ENCODE peak calls at places on chromosomes 5 and 9, in four cellular contexts. L is psoas muscle, X is suprapubic skin, J is heart left ventricle. R is an unnamed sample.
A peak's percentile ranks its signal among the peaks of the same experiment; 100 is the strongest.

GRCh38 chr5:179914032-179914755 is 6.5 kb upstream of the TBC1D9B start:
- DNase-seq in L (no peak), X (no peak), J (no peak), R (peak; percentile 4)

GRCh38 chr9:133606722-133607053 is 2.5 kb downstream of the FAM163B start:
- DNase-seq in L (no peak), X (no peak), J (no peak), R (no peak)

GRCh38 chr9:36802171-36802920 is 229.7 kb downstream of the MELK start:
- DNase-seq in L (no peak), X (no peak), J (no peak), R (no peak)

GRCh38 chr5:137959488-137959887 is 70.2 kb downstream of the PKD2L2 start:
- DNase-seq in L (no peak), X (no peak), J (no peak), R (no peak)

GRCh38 chr5:170301149-170301548 is 3.6 kb upstream of the LCP2 start:
- DNase-seq in L (no peak), X (no peak), J (no peak), R (no peak)

GRCh38 chr9:136190656-136191548 is 14.0 kb downstream of the LHX3 start:
- DNase-seq in L (no peak), X (no peak), J (no peak), R (no peak)

GRCh38 chr5:160289721-160290120 is 22.6 kb downstream of the CCNJL start:
- DNase-seq in L (no peak), X (no peak), J (no peak), R (no peak)

GRCh38 chr5:72209515-72210115 is 102.3 kb downstream of the MAP1B start:
- DNase-seq in L (no peak), X (no peak), J (no peak), R (no peak)

GRCh38 chr5:60482301-60482700 is 217.7 kb downstream of the DEPDC1B start:
- DNase-seq in L (no peak), X (no peak), J (no peak), R (no peak)

GRCh38 chr5:122054266-122054665 is 23.8 kb downstream of the LOX start:
- DNase-seq in L (no peak), X (no peak), J (no peak), R (no peak)

GRCh38 chr9:134196911-134197310 is 32.5 kb upstream of the RNU6ATAC start:
- DNase-seq in L (no peak), X (no peak), J (peak; percentile 20), R (no peak)

GRCh38 chr5:116673453-116673852 is 98.8 kb upstream of the SEMA6A start:
- DNase-seq in L (no peak), X (no peak), J (no peak), R (no peak)

GRCh38 chr5:118614701-118615475 is 373.5 kb downstream of the DTWD2 start:
- DNase-seq in L (no peak), X (no peak), J (no peak), R (no peak)

GRCh38 chr9:87193151-87193550 is 245.8 kb upstream of the GAS1 start:
- DNase-seq in L (no peak), X (no peak), J (no peak), R (no peak)

GRCh38 chr9:129414377-129415021 is 206.4 kb downstream of the C9orf50 start:
- DNase-seq in L (peak; percentile 68), X (no peak), J (peak; percentile 74), R (peak; percentile 4)

GRCh38 chr9:137311171-137311970 is 9.3 kb upstream of the NRARP start:
- DNase-seq in L (peak; percentile 52), X (peak; percentile 75), J (peak; percentile 66), R (no peak)

GRCh38 chr9:79012561-79012960 is 559.2 kb upstream of the TLE4 start:
- DNase-seq in L (no peak), X (no peak), J (no peak), R (no peak)

GRCh38 chr5:138974227-138975063 is 99.3 kb upstream of the LRRTM2 start:
- DNase-seq in L (no peak), X (peak; percentile 65), J (no peak), R (no peak)

GRCh38 chr5:76477061-76477460 is 74.0 kb downstream of the IQGAP2 start:
- DNase-seq in L (no peak), X (no peak), J (no peak), R (no peak)

GRCh38 chr5:124648902-124649467 is 97.5 kb downstream of the ZNF608 start:
- DNase-seq in L (no peak), X (no peak), J (no peak), R (no peak)

GRCh38 chr9:33734911-33735310 is 60.5 kb upstream of the PRSS3 start:
- DNase-seq in L (no peak), X (no peak), J (no peak), R (no peak)

GRCh38 chr5:52800394-52801213 is 12.9 kb downstream of the ITGA1 start:
- DNase-seq in L (peak; percentile 79), X (peak; percentile 83), J (peak; percentile 81), R (no peak)

GRCh38 chr5:52544738-52545137 is 243.0 kb upstream of the ITGA1 start:
- DNase-seq in L (no peak), X (no peak), J (no peak), R (no peak)

GRCh38 chr9:117768740-117769400 is 64.7 kb downstream of the TLR4 start:
- DNase-seq in L (no peak), X (no peak), J (no peak), R (no peak)

GRCh38 chr5:65981548-65981947 is 55.2 kb downstream of the ERBIN start:
- DNase-seq in L (no peak), X (no peak), J (no peak), R (no peak)

GRCh38 chr5:93572773-93573626 is 8.0 kb downstream of the NR2F1-AS1 start:
- DNase-seq in L (no peak), X (no peak), J (peak; percentile 36), R (no peak)

GRCh38 chr5:151030377-151030776 is 10.0 kb downstream of the GPX3 start:
- DNase-seq in L (peak; percentile 90), X (peak; percentile 82), J (peak; percentile 69), R (no peak)

GRCh38 chr5:38768411-38769211 is 77.2 kb upstream of the OSMR start:
- DNase-seq in L (no peak), X (no peak), J (no peak), R (no peak)

GRCh38 chr5:42666821-42667325 is 89.7 kb upstream of the CCDC152 start:
- DNase-seq in L (no peak), X (no peak), J (no peak), R (no peak)

GRCh38 chr5:66931651-66932050 is 264.9 kb downstream of the CD180 start:
- DNase-seq in L (no peak), X (no peak), J (no peak), R (no peak)

GRCh38 chr9:126652140-126652558 is 38.4 kb downstream of the LMX1B start:
- DNase-seq in L (no peak), X (no peak), J (no peak), R (no peak)

GRCh38 chr9:82010711-82011110 is 22.1 kb downstream of the SPATA31D1 start:
- DNase-seq in L (no peak), X (no peak), J (no peak), R (no peak)

GRCh38 chr9:123174887-123175518 is 93.4 kb downstream of the STRBP start:
- DNase-seq in L (no peak), X (no peak), J (no peak), R (no peak)

GRCh38 chr9:135907006-135907434 is 326 bp downstream of the CAMSAP1 start:
- DNase-seq in L (no peak), X (peak; percentile 58), J (no peak), R (no peak)

GRCh38 chr5:133457956-133458355 is 154.4 kb downstream of the FSTL4 start:
- DNase-seq in L (no peak), X (no peak), J (no peak), R (no peak)

GRCh38 chr5:41636605-41637004 is 126.2 kb upstream of the PLCXD3 start:
- DNase-seq in L (no peak), X (no peak), J (no peak), R (no peak)
- TF ChIP-seq CTCF in L (no peak), X (no peak), J (no peak), R (peak; percentile 10)

DNA sequence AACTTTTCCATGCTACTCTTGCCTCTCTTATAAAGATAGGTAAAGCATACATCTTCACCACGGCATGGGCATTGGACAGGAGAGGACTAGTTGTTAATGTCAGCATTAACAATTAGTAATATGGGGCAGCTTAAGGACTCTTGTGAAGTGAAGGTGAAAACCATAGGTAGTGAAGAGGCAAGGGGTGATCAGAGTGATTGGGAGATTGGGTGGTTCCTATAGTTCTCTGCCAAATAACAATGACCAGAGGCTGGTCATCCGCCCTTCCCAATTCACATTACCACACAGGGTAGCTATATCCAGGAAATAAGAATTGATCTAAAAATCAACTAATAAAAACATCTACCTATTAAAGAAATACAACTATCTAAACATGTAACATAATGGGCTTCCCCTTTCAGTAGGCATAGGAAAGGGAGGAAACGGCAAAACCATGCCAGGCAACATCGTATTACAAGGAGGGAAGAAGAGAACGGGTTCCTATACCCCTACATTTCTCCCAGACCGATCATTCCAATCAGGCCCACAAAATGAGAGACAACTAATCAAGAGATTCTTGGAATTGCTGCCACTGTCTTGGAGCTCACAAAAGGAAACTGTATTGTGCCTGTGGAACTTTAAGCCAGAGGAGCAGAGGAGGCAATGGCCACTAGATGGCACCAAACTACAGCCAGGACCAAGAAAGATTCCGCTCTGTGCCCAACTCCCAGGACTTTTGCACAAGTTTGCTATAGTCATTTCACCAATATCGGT is 121.6 kb downstream of the FBXL17 start:
- DNase-seq in L (peak; percentile 71), X (peak; percentile 70), J (peak; percentile 55), R (peak; percentile 17)
- H3K4me3 ChIP-seq in L (peak overlapping the region; percentile 40), X (no peak overlapping the region), J (peak overlapping the region; percentile 17), R (no peak overlapping the region)

DNA sequence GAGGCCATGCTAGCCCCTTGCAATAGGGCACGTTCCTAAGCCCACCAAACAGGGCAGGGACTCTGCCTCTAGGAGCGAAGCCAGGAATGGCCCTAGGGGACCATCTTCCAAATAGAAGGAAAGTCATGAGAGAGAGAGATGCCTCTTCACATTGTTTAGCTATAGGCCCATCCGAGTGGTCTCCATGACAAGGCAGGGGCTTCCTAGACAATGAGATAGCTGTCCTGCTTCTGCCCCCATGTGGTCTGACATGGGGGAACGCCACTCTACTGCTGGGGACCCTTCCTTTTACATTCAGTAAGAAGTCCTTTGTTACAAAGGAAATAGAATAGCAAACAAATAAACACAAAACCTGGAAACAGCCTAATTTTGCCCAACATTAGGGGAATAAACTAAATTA is 17.9 kb upstream of the KIF4B start:
- DNase-seq in L (no peak), X (no peak), J (no peak), R (no peak)
- TF ChIP-seq CTCF in L (no peak), X (no peak), J (no peak), R (no peak)

GRCh38 chr9:72575673-72576072 is 54.3 kb downstream of the TMC1 start:
- DNase-seq in L (no peak), X (no peak), J (no peak), R (no peak)

GRCh38 chr9:72576087-72576486 is 54.7 kb downstream of the TMC1 start:
- DNase-seq in L (no peak), X (no peak), J (no peak), R (no peak)

GRCh38 chr9:72579880-72580570 is 58.6 kb downstream of the TMC1 start:
- DNase-seq in L (no peak), X (no peak), J (no peak), R (no peak)

GRCh38 chr9:72577212-72577753 is 55.9 kb downstream of the TMC1 start:
- DNase-seq in L (no peak), X (no peak), J (no peak), R (no peak)

GRCh38 chr9:72579190-72579589 is 57.8 kb downstream of the TMC1 start:
- DNase-seq in L (peak; percentile 74), X (peak; percentile 77), J (peak; percentile 58), R (no peak)
- H3K4me3 ChIP-seq in L (peak overlapping the region; percentile 52), X (no peak overlapping the region), J (no peak overlapping the region), R (no peak overlapping the region)

GRCh38 chr5:105767265-105767664 is 1903.5 kb downstream of the EFNA5 start:
- DNase-seq in L (no peak), X (no peak), J (no peak), R (no peak)
- TF ChIP-seq CTCF in L (no peak), X (no peak), J (no peak), R (no peak)

R was measured in AG04449.